ENCODE peak calls at places on chromosomes 6 and 20, in four cellular contexts. P is K562, K is GM12878, A is HL-60. G is an unnamed sample.

GRCh38 chr6:100622907-100623692 is 158.4 kb upstream of the SIM1 start:
- DNase-seq in K (no peak), P (no peak), A (peak), G (no peak)

GRCh38 chr6:3296537-3297453 is 38.0 kb downstream of the PSMG4 start:
- DNase-seq in K (no peak), A (no peak), P (no peak), G (no peak)

GRCh38 chr6:28002181-28002580 is 45.1 kb downstream of the OR2B6 start:
- DNase-seq in A (no peak), K (no peak), P (no peak), G (no peak)

GRCh38 chr6:97240222-97240621 is 42.8 kb downstream of the MMS22L start:
- DNase-seq in A (no peak), P (no peak), K (no peak), G (no peak)

GRCh38 chr6:166826264-166826663 is 130.1 kb downstream of the RNASET2 start:
- DNase-seq in K (no peak), P (no peak), A (no peak), G (no peak)

GRCh38 chr6:96015791-96016776 is at the start of gene FUT9:
- DNase-seq in K (no peak), A (no peak), P (no peak), G (no peak)

GRCh38 chr6:149033454-149034241 is 283.9 kb upstream of the TAB2 start:
- DNase-seq in P (no peak), A (no peak), K (peak), G (no peak)

GRCh38 chr6:100998111-100998510 is 117.0 kb upstream of the ASCC3 start:
- DNase-seq in P (no peak), K (no peak), A (no peak), G (no peak)

GRCh38 chr6:17385660-17386059 is 7.7 kb upstream of the CAP2 start:
- DNase-seq in A (no peak), P (no peak), K (no peak), G (no peak)

GRCh38 chr6:111806561-111807497 is 66.4 kb downstream of the FYN start:
- DNase-seq in P (no peak), A (no peak), K (no peak), G (no peak)

GRCh38 chr6:5302995-5303622 is 41.8 kb downstream of the FARS2 start:
- DNase-seq in K (peak), A (no peak), P (no peak), G (peak)

GRCh38 chr6:119076173-119076965 is 2.1 kb downstream of the FAM184A start:
- DNase-seq in A (no peak), P (no peak), K (no peak), G (no peak)

GRCh38 chr20:36813784-36814136 is 40.2 kb upstream of the DSN1 start:
- DNase-seq in P (no peak), K (no peak), A (no peak), G (no peak)

GRCh38 chr20:36808317-36809257 is 35.0 kb upstream of the DSN1 start:
- DNase-seq in A (peak), P (peak), K (no peak), G (peak)

GRCh38 chr20:36815454-36816091 is 42.0 kb upstream of the DSN1 start:
- DNase-seq in P (no peak), K (no peak), A (no peak), G (no peak)

GRCh38 chr20:36817496-36817895 is 43.9 kb upstream of the DSN1 start:
- DNase-seq in A (no peak), P (no peak), K (no peak), G (no peak)

DNA sequence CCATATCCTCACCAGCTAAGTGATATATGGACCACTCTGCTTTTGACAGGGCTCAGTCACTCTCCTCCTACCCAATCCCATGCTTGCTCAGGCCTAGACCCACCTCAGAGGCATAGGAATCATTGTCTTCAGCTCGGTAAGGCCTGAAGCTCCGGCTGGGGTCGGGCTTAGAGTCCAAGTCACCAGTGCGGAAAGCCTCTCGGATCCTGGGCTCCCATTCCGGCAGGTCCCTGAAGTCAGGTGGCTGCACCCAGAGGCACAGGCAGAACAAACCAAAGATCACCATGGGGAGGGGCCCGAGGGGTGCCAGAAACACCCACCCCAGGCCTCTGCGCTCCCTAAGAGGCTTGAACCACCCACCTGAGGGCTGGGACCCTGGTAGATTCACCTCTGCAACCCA is 39.0 kb upstream of the DSN1 start:
- DNase-seq in P (no peak), K (no peak), A (no peak), G (no peak)
- TF ChIP-seq SPI1 in P (no peak), K (no peak), A (no peak), G (no peak)

GRCh38 chr6:129947797-129948196 is 70.6 kb upstream of the L3MBTL3 start:
- DNase-seq in K (no peak), A (no peak), P (no peak), G (no peak)
- TF ChIP-seq SPI1 in K (no peak), A (no peak), P (no peak), G (no peak)

DNA sequence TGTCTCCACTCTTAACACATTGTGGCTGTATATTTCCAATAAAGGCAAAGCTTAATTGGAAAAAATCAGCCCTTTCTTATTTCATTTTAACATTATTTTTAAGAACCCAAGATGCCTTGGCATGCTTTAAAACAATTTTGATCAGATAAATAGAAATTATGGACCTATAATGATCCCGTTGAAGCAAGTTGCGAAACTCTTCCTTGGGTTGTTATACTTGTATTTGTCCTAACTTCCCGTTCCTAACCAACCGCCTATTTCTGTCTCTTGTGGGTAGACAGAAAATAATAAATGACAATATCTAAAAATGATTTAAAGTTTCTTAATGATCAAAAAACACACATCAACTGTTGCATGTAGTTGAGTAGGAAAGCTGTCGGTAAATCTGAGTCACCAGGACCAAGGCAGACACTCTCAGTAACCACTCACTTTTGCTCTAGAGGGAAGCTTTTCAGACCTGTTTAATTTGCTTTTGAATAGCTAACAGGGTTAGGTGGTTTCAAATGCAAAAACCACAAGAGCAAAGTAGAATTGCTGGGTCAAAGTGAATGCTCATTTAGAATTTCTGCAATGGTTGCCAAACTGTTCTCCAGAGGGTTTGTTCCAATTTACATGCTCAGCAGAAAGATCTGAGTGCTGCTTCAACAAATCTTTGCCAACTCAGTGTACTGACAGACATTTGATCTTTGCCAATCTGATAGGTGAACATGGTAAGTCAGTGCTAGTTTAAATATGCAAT is 34.2 kb upstream of the KCNK5 start:
- DNase-seq in A (peak), P (no peak), K (no peak), G (no peak)
- TF ChIP-seq SPI1 in A (no peak), P (no peak), K (no peak), G (no peak)

DNA sequence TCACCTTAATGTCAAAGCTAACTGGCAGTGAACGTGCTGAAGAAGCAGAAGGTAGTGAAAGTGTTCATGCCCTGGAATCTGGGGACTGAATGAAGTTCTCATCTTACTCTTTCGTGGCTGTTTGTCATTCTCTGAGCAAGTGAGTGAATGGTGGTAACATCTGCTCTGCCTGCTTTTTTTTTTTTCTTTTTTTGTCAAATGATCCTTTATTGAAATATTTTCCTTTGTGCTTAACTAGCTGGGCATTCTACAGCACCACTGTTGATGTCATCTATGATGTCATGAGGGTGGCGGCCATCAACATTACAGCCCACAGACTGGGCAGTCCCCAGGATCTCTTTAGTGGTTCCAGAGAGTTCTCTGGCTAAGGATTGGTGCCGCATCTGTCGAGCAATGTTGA is 65.2 kb downstream of the RIN2 start:
- DNase-seq in P (no peak), A (no peak), K (no peak), G (no peak)
- TF ChIP-seq SPI1 in P (no peak), A (no peak), K (no peak), G (no peak)

GRCh38 chr6:157808405-157808950 is 14.6 kb upstream of the SNX9 start:
- DNase-seq in K (no peak), A (no peak), P (no peak), G (no peak)

GRCh38 chr6:157806496-157807215 is 16.4 kb upstream of the SNX9 start:
- DNase-seq in K (no peak), P (no peak), A (no peak), G (no peak)

GRCh38 chr6:157800420-157801237 is 22.4 kb upstream of the SNX9 start:
- DNase-seq in P (no peak), K (peak), A (peak), G (peak)

GRCh38 chr6:157809613-157810012 is 13.4 kb upstream of the SNX9 start:
- DNase-seq in A (no peak), K (no peak), P (no peak), G (no peak)

DNA sequence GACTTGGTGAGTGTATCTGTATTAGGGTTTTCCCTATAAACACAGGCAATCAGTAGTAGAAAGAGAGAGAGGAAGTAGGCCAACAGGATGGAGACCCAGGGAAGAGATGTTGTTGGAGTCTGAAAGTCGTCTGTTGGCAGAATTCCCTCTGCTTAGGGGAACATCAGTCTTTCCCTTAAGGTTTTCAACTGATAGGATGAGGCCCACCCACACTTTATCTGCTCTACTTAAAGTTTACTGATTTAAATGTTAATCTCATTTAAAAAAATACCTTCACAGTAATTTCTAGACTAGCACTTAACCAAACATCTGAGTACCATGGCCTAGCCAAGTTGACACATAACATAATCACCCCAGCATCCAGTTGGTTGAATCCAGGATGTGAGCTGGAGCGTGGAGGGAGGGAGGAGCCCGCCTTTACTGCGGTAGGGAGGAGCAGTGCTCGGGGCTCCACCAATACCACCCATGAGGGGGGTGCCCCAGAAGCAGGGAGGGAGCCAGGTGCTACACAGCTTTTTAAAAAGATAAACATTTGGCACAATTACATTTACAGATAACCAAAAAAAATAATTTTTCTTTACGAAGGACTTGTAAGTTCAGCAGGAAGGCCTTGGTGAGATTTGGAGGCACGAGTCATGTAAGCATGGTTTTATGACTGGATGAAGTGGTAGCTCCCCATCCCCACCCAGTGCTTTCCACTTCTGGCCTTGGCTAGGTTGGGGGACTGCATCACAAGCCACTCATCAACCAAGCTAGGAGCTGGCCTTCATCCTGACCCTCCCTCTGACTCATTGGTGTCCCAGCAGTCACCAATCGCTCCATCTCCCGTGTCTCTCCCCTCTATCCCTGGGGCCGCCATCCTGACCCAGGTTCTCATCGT is 18.4 kb upstream of the SNX9 start:
- DNase-seq in P (peak), A (no peak), K (no peak), G (no peak)
- TF ChIP-seq SPI1 in P (peak), A (no peak), K (no peak), G (no peak)

GRCh38 chr6:151284012-151284411 is 44.2 kb downstream of the AKAP12 start:
- DNase-seq in P (no peak), K (no peak), A (no peak), G (no peak)
- TF ChIP-seq SPI1 in P (no peak), K (peak), A (no peak), G (no peak)

DNA sequence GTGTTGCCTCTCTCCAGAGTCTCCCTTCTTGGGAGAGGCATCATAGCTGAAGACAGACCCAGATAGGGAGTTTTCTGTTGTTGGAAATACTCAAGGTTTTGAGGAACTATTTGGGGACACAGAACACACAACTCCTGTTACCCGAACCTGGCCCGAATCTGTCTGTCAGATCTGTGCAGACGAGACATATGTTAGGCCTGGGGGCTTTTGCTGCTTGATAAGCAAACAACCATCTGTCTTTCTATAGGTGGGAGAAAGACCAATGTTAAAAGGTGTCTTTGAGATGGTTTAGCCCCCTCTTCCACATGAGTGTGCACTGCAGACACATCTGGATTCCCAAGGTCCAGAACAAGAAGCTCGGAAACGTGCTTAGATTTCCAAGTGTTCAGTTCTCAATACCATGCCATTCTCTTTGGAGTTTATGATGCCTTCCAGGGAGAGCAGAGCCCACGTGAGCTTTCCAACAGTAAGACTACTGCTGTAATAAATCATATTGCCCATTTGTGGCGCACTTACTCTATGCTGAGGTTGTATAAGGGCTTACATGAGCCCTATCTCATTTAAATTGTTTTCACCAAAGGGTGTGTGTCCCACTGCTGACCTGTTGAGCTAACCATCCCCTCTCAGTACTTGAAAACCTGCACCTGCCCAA is 3.8 kb upstream of the STX16 start:
- DNase-seq in A (no peak), K (no peak), P (peak), G (no peak)
- TF ChIP-seq SPI1 in A (no peak), K (no peak), P (no peak), G (no peak)

DNA sequence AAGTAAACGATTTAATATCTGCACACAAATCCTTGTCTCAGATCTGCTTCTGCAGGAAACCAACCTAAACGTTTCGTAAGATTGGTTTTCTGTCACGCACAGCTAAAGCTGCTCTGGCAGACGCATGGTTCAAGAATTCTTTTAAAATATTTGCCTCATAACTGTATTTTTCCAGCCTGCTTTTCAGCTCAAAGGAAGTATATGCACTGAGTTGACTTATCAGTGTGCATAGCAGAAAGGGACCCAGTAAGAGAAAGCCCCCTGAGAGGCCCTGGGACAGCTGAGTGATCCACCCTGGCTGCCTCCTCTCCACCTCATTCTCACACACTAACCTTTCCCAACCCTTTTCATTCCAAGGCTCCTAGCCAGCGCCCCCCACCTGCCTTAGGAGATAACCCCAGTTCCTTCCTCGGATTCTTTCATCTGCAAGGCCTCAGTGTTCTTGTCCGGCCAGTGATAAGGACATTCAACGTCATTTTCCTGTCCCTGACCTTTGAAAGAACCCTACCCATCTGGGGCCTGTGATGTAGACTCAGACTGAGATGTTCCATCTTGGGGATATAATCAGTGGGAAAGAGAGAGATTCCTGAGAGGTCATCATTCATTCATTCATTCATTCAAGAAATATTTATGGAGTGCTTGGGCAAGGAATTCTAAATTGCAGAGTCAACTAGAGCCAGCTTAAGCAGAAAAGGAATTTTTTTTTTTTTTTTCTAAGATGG is 22.4 kb upstream of the SLC9A8 start:
- DNase-seq in K (no peak), P (peak), A (peak), G (no peak)
- TF ChIP-seq SPI1 in K (no peak), P (peak), A (no peak), G (no peak)

G was measured in GM12891.